ENCODE peak calls at places on chromosome 11, in seven cellular contexts. F, D, H, V, Z, P and Q are unnamed samples.

GRCh38 chr11:18324381-18324780 is 2.0 kb downstream of the GTF2H1 start:
- DNase-seq in P (no peak), Z (no peak), F (no peak), H (no peak), D (no peak), V (no peak), Q (no peak)

GRCh38 chr11:120305286-120305685 is 19.8 kb upstream of the TLCD5 start:
- DNase-seq in Z (no peak), V (no peak), P (no peak), D (no peak), H (no peak), F (peak), Q (no peak)

GRCh38 chr11:10405858-10406592 is 49.0 kb upstream of the AMPD3 start:
- DNase-seq in P (peak), D (peak), H (peak), Z (peak), V (peak), F (peak), Q (peak)

GRCh38 chr11:3642071-3642951 is 519 bp upstream of the ART5 start:
- DNase-seq in D (peak), V (peak), F (peak), Z (peak), H (peak), P (peak), Q (peak)

GRCh38 chr11:36451045-36451444 is 59.0 kb downstream of the TRAF6 start:
- DNase-seq in P (no peak), F (no peak), D (no peak), H (no peak), V (no peak), Z (no peak), Q (no peak)

GRCh38 chr11:13287681-13288080 is 10.1 kb downstream of the BMAL1 start:
- DNase-seq in Z (no peak), P (no peak), F (no peak), V (no peak), H (no peak), D (no peak), Q (no peak)

GRCh38 chr11:125933030-125933813 is 12.6 kb upstream of the VSIG10L2 start:
- DNase-seq in V (no peak), H (no peak), Z (no peak), P (no peak), F (no peak), D (no peak), Q (no peak)

GRCh38 chr11:73087730-73088129 is 54.4 kb downstream of the FCHSD2 start:
- DNase-seq in Z (no peak), H (no peak), P (no peak), V (no peak), D (no peak), F (no peak), Q (peak)

GRCh38 chr11:59754494-59754858 is 700 bp upstream of the STX3 start:
- DNase-seq in D (no peak), P (peak), F (peak), Z (no peak), V (no peak), H (peak), Q (no peak)

GRCh38 chr11:35076201-35077100 is 62.5 kb upstream of the CD44 start:
- DNase-seq in V (no peak), H (no peak), F (no peak), D (no peak), Z (no peak), P (no peak), Q (no peak)
- H3K4me3 ChIP-seq in V (no peak), H (no peak), F (no peak), D (no peak), Z (no peak), P (no peak), Q (no peak)

GRCh38 chr11:1828542-1828941 is 6.2 kb upstream of the SYT8 start:
- DNase-seq in P (no peak), F (no peak), V (no peak), H (no peak), Z (no peak), D (no peak), Q (no peak)
- H3K27ac ChIP-seq in P (peak), F (no peak), V (no peak), H (no peak), Z (no peak), D (no peak), Q (no peak)

GRCh38 chr11:71372693-71373657 is 75.2 kb downstream of the DHCR7 start:
- DNase-seq in V (no peak), H (no peak), P (peak), Z (no peak), D (peak), F (no peak), Q (no peak)
- TF ChIP-seq CTCF in V (no peak), H (peak), P (peak), Z (peak), D (peak), F (no peak), Q (no peak)

DNA sequence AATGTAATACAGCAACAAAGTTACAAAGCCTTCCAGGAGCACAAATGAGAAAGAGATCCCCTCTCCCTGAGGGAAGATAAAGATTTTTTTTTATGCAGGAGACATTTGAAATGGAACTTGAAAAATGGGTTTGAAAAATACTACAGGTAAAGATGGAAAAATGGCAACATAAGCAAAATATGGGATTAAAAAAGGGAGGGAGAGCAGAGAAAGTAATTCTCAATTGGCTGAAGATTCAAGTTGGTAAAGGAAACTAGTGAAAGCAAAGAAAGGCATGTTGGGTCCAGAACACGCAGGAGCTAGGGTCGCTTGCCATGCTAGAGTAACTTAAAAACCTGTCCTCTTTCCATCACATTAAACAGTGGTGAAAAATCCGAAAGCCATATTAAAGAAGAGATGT is 1.5 kb downstream of the ZW10 start:
- DNase-seq in Z (no peak), V (no peak), P (no peak), H (no peak), D (no peak), F (no peak), Q (no peak)
- H3K4me3 ChIP-seq in Z (peak), V (peak), P (peak), H (no peak), D (peak), F (no peak), Q (no peak)

DNA sequence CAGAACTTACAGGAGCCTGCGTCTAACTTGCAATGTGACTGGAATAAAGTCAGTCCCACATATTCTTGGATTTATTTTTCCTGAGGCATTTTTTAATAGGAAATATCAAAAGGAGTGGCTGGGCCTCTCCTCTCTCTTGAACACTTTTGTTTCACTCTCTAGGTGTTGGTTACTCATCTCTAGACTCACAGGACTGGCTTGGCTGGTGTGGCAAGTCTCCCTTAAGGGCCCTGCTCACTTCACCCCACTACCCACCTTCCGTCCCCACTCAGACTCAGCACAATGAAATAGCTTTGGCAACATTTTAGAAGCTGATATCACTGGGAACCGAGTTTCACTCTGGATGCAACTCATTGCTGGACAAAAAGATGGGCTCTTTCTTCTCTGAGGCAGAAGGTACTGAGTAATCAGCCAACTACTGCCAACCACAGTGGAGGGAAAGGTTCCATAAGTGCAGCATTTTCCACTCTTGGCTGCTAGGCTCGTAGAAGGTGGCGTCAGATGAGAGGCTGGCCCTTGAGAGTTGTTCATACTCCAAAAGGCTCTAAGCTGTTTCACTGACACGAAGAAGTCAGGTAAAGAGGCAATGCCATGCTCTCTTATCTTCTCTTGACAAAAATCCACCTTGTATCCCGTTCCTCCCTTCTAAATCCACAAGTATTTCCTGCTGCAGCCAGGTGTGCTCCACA is 390.6 kb downstream of the SOX6 start:
- DNase-seq in D (no peak), Z (no peak), P (no peak), H (no peak), F (peak), V (no peak), Q (peak)
- H3K27ac ChIP-seq in D (no peak), Z (peak), P (no peak), H (no peak), F (no peak), V (peak), Q (no peak)

GRCh38 chr11:112583246-112583893 is 322.7 kb upstream of the PLET1 start:
- DNase-seq in P (no peak), Z (no peak), D (no peak), V (no peak), H (no peak), F (no peak), Q (no peak)

GRCh38 chr11:112581747-112582146 is 321.1 kb upstream of the PLET1 start:
- DNase-seq in P (no peak), F (no peak), Z (no peak), D (no peak), V (no peak), H (no peak), Q (no peak)

GRCh38 chr11:112582366-112582765 is 321.7 kb upstream of the PLET1 start:
- DNase-seq in V (no peak), P (no peak), F (no peak), D (no peak), H (no peak), Z (no peak), Q (no peak)

GRCh38 chr11:112587664-112588063 is 327.0 kb upstream of the PLET1 start:
- DNase-seq in D (no peak), P (no peak), Z (no peak), F (no peak), V (no peak), H (no peak), Q (no peak)

GRCh38 chr11:112584674-112585073 is 324.0 kb upstream of the PLET1 start:
- DNase-seq in V (no peak), P (no peak), H (no peak), F (no peak), Z (no peak), D (no peak), Q (no peak)
- TF ChIP-seq CTCF in V (no peak), P (no peak), H (no peak), F (no peak), Z (no peak), D (peak), Q (no peak)